ENCODE peak calls at places on chromosomes 3 and 15, in nine cellular contexts. G, F, V, U, C, D, M, H and B are unnamed samples.

GRCh38 chr3:116192464-116192863 is 252.8 kb downstream of the LSAMP start:
- DNase-seq in G (no peak), F (no peak), V (no peak), U (no peak), C (no peak), D (no peak), M (no peak), H (no peak), B (no peak)

GRCh38 chr3:174958671-174959328 is 99.7 kb downstream of the NAALADL2 start:
- DNase-seq in G (no peak), F (no peak), V (no peak), U (no peak), C (no peak), D (no peak), M (peak), H (no peak), B (no peak)

GRCh38 chr15:100082761-100083402 is 258.9 kb downstream of the ADAMTS17 start:
- DNase-seq in G (no peak), F (peak), V (no peak), U (no peak), C (no peak), D (no peak), M (no peak), H (no peak), B (no peak)

GRCh38 chr3:170331143-170331542 is 26.4 kb upstream of the SKIL start:
- DNase-seq in G (no peak), F (peak), V (no peak), U (no peak), C (no peak), D (peak), M (no peak), H (peak), B (no peak)

GRCh38 chr3:173397161-173398110 is at the start of gene NLGN1:
- DNase-seq in G (peak), F (peak), V (peak), U (peak), C (no peak), D (peak), M (peak), H (peak), B (peak)

GRCh38 chr3:12343091-12343494 is 54.2 kb downstream of the PPARG start:
- DNase-seq in G (no peak), F (no peak), V (no peak), U (no peak), C (no peak), D (no peak), M (no peak), H (no peak), B (no peak)

GRCh38 chr3:125437631-125438435 is 62.7 kb upstream of the ZNF148 start:
- DNase-seq in G (peak), F (peak), V (peak), U (peak), C (no peak), D (peak), M (peak), H (peak), B (peak)

GRCh38 chr3:122984650-122985049 is 42.9 kb downstream of the SEMA5B start:
- DNase-seq in G (no peak), F (no peak), V (no peak), U (no peak), C (no peak), D (no peak), M (no peak), H (no peak), B (no peak)

GRCh38 chr15:69729167-69729748 is 276.6 kb downstream of the RPLP1 start:
- DNase-seq in G (peak), F (peak), V (peak), U (no peak), C (no peak), D (peak), M (peak), H (peak), B (peak)

GRCh38 chr15:95693917-95694316 is 636.6 kb upstream of the NR2F2 start:
- DNase-seq in G (no peak), F (no peak), V (no peak), U (no peak), C (no peak), D (no peak), M (no peak), H (no peak), B (no peak)

GRCh38 chr3:195892355-195893120 is 15.8 kb downstream of the TNK2 start:
- DNase-seq in G (peak), F (peak), V (peak), U (no peak), C (no peak), D (peak), M (peak), H (no peak), B (no peak)

GRCh38 chr3:143952569-143953069 is 19.0 kb upstream of the DIPK2A start:
- DNase-seq in G (no peak), F (no peak), V (no peak), U (no peak), C (no peak), D (no peak), M (no peak), H (no peak), B (no peak)
- TF ChIP-seq CTCF in G (no peak), F (no peak), V (no peak), U (no peak), C (peak), D (no peak), M (no peak), H (no peak), B (no peak)

GRCh38 chr3:160577551-160578195 is 12.3 kb upstream of the KPNA4 start:
- DNase-seq in G (no peak), F (peak), V (no peak), U (peak), C (no peak), D (no peak), M (peak), H (no peak), B (no peak)

GRCh38 chr3:160576621-160577020 is 11.2 kb upstream of the KPNA4 start:
- DNase-seq in G (no peak), F (no peak), V (no peak), U (no peak), C (no peak), D (no peak), M (no peak), H (no peak), B (no peak)

GRCh38 chr3:160577093-160577492 is 11.7 kb upstream of the KPNA4 start:
- DNase-seq in G (no peak), F (no peak), V (no peak), U (no peak), C (no peak), D (no peak), M (no peak), H (no peak), B (no peak)

GRCh38 chr3:160574636-160575035 is 9.3 kb upstream of the KPNA4 start:
- DNase-seq in G (no peak), F (no peak), V (no peak), U (no peak), C (no peak), D (no peak), M (no peak), H (no peak), B (no peak)

DNA sequence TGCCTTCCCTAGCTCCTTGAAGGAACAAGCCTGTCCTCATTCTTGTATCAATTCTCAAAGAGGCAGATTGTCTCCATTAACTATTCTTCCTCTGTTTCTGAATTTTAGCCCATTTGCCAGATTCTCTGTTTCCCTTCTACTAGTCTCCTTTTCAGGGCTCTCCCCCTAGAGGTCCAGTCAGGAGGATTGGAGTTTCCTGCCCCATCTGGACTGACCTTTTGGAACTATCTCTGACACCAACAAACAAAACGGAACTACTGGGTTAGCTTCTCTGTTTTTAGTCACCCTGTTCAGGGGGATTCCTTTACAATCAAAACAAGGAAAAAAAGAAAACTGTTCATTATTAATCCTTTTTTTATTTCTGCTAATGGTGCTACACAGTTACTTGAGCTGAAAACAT is 10.2 kb upstream of the KPNA4 start:
- DNase-seq in G (no peak), F (no peak), V (no peak), U (no peak), C (no peak), D (no peak), M (no peak), H (no peak), B (peak)
- TF ChIP-seq CTCF in G (no peak), F (no peak), V (no peak), U (no peak), C (no peak), D (no peak), M (no peak), H (no peak), B (no peak)

GRCh38 chr3:52153389-52154096 is 680 bp downstream of the POC1A start:
- DNase-seq in G (peak), F (peak), V (no peak), U (no peak), C (no peak), D (peak), M (peak), H (no peak), B (no peak)
- TF ChIP-seq CTCF in G (no peak), F (no peak), V (no peak), U (no peak), C (no peak), D (no peak), M (no peak), H (no peak), B (peak)

GRCh38 chr15:80778964-80779657 is at the start of gene CEMIP:
- DNase-seq in G (peak), F (peak), V (peak), U (peak), C (peak), D (peak), M (peak), H (peak), B (peak)
- TF ChIP-seq CTCF in G (peak), F (peak), V (peak), U (peak), C (peak), D (peak), M (peak), H (peak), B (peak)

DNA sequence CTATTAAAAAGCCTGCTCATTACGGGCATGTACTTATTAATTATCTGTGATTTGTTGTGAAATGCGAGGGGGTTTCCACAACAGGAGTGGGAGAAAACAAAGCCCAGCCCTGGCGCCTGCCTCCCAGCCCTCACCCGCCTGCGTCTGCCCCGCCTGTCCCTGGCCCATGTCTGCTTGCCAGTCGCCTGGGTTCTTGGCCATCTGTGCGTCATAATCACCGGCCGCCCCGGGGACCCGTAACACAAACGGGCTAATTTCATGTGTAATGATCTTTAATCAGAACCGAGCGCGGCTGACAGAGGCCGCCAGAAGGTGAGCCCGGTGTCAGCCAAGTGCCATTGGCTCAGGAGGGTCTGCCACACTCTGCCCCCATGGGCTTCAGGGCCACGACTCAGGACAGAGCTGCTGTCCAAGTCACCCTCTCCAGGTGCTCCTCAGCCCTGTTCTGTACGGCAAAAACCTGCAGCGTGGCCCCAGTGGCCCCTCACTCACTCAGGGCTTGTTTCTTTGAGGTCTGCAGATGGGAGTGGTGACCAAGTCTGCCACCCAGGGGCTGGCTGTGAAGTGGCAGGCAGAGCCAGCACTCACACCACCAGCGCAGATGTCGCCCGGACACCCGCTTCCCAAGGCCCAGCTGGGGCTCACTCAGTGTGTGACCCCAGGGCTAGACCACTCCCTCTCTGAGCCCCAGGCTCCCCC is 28.8 kb upstream of the TMEM115 start:
- DNase-seq in G (peak), F (peak), V (no peak), U (no peak), C (no peak), D (no peak), M (no peak), H (no peak), B (no peak)
- TF ChIP-seq CTCF in G (peak), F (peak), V (peak), U (peak), C (peak), D (no peak), M (peak), H (no peak), B (no peak)

GRCh38 chr15:70907784-70908471 is 15.3 kb downstream of the LRRC49 start:
- DNase-seq in G (no peak), F (no peak), V (no peak), U (no peak), C (no peak), D (no peak), M (no peak), H (no peak), B (no peak)
- TF ChIP-seq CTCF in G (peak), F (no peak), V (no peak), U (no peak), C (no peak), D (no peak), M (no peak), H (no peak), B (no peak)

GRCh38 chr15:67065531-67066005 is at the start of gene SMAD3:
- DNase-seq in G (peak), F (peak), V (peak), U (peak), C (peak), D (peak), M (peak), H (peak), B (peak)
- TF ChIP-seq CTCF in G (no peak), F (peak), V (peak), U (no peak), C (peak), D (no peak), M (no peak), H (no peak), B (no peak)

DNA sequence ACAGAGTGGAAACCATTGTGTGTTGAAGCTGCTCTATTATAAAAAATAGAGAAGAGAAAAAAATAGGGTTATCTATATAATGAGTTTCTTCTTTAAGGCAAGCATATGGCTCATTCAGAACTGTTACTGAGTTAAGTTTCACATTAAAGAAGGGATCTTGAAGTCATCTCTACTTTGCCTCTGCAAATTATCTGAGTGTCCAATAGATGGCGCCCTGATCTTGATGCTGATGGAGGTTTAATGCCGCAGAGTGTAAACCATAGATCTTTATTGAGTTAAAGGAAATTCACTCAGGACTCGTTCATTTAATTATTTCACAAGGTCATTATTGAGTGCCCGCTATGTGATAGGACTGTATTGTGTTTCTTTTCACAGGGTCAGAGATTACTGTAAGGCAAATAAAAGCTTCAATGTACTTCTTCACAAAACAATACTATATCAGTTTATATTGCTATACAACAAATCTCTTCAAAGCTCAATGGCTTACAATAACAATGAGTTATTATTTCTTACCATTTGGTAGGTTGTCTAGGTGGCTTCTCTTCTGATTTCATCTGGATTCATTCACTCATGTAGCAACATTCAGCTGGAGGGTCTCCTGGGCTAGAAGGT is 171.4 kb downstream of the NSUN3 start:
- DNase-seq in G (peak), F (peak), V (no peak), U (peak), C (no peak), D (no peak), M (peak), H (no peak), B (peak)
- TF ChIP-seq CTCF in G (peak), F (peak), V (peak), U (peak), C (peak), D (peak), M (peak), H (no peak), B (peak)

DNA sequence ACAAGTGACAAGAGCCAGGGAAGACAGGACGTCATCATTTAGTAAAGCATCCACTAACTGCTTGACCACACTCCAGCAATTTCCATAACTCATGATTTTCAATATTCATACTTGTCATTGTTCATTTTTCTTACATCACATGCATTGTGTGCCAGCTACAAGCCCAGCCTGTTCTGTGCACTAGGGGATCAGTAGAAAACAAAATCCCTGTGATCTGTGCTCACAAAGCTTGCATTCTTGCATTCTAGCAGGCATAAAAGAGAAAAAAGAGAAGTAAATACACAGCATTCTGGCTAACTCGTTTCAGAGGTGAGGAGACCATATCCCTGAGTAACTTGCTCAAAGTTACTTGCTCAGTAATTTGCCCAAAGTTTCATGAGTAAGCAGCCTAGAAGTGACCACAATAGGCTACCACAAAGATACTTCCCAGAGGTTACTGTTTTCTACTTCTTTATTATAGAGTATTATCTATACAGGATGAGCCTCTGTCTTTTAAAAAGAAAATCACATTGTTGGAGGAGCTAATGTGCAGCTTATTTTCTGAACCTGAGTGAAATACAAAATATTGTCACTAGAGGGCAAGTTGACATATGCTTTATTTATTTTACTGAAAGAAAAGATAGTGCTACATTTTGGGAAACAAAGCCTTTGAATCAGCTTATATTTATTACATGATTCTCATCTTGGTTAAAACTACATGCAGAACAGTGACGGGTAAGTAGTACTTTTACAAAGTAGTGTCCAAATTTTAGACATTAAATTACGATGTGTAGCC is 701.4 kb upstream of the LMCD1 start:
- DNase-seq in G (no peak), F (no peak), V (no peak), U (no peak), C (no peak), D (no peak), M (peak), H (no peak), B (no peak)
- TF ChIP-seq CTCF in G (no peak), F (peak), V (peak), U (no peak), C (no peak), D (no peak), M (peak), H (no peak), B (no peak)